ENCODE peak calls at places on chromosomes 2 and 18, in four cellular contexts. X is spleen, N is MV-4-11, R is GM18507. G is an unnamed sample.

GRCh38 chr2:16508061-16508851 is 157.4 kb downstream of the CYRIA start:
- DNase-seq in X (no peak), R (peak; percentile 3), N (no peak), G (peak; percentile 20)

GRCh38 chr2:167264380-167264779 is 376.1 kb downstream of the XIRP2 start:
- DNase-seq in R (no peak), N (no peak), X (no peak), G (peak; percentile 47)

GRCh38 chr2:85668009-85668856 is at the start of gene SFTPB:
- DNase-seq in N (no peak), X (no peak), R (no peak), G (no peak)

GRCh38 chr2:238999290-238999741 is 151.4 kb downstream of the TWIST2 start:
- DNase-seq in R (no peak), X (peak; percentile 64), N (no peak), G (peak; percentile 24)

GRCh38 chr2:1739322-1739957 is 4.9 kb downstream of the PXDN start:
- DNase-seq in N (no peak), X (no peak), R (no peak), G (no peak)

GRCh38 chr18:12911025-12911927 is 27.2 kb upstream of the PTPN2 start:
- DNase-seq in R (no peak), N (no peak), X (peak; percentile 90), G (peak; percentile 10)

GRCh38 chr2:239883326-239884050 is 141.7 kb downstream of the NDUFA10 start:
- DNase-seq in R (no peak), N (no peak), X (no peak), G (no peak)

GRCh38 chr18:9803698-9804516 is 81.9 kb upstream of the TXNDC2 start:
- DNase-seq in X (no peak), R (no peak), N (peak; percentile 19), G (no peak)

GRCh38 chr2:115771516-115771915 is 1329.1 kb downstream of the DPP10 start:
- DNase-seq in N (no peak), R (no peak), X (no peak), G (no peak)

GRCh38 chr18:42030586-42031182 is 75.7 kb downstream of the PIK3C3 start:
- DNase-seq in N (no peak), X (no peak), R (no peak), G (peak; percentile 63)

GRCh38 chr2:239255643-239256042 is 145.2 kb downstream of the HDAC4 start:
- DNase-seq in X (peak; percentile 50), R (no peak), N (no peak), G (no peak)

GRCh38 chr2:17851731-17852585 is 26.5 kb upstream of the KCNS3 start:
- DNase-seq in N (peak; percentile 65), X (no peak), R (peak; percentile 57), G (peak; percentile 78)

GRCh38 chr2:170525566-170525900 is 189.6 kb upstream of the SP5 start:
- DNase-seq in N (no peak), X (no peak), R (no peak), G (peak; percentile 99)

GRCh38 chr2:173881466-173881865 is 83.7 kb downstream of the SP3 start:
- DNase-seq in N (peak; percentile 46), R (no peak), X (no peak), G (peak; percentile 69)